ENCODE peak calls at places on chromosomes 4 and X, in seven cellular contexts. T is sigmoid colon, Z is left ventricle myocardium inferior, O is upper lobe of right lung, E is heart left ventricle, I is HL-60, J is GM23338. F is an unnamed sample.

GRCh38 chr4:34422472-34422871 is 1821.8 kb downstream of the ARAP2 start:
- DNase-seq in Z (no peak), O (no peak), T (no peak), E (no peak), J (peak; percentile 4), I (no peak), F (no peak)

GRCh38 chrX:129642641-129643040 is 12.1 kb downstream of the APLN start:
- DNase-seq in Z (no peak), I (no peak), T (no peak), E (no peak), J (no peak), O (no peak), F (no peak)

GRCh38 chr4:31235961-31236360 is 515.8 kb downstream of the PCDH7 start:
- DNase-seq in T (no peak), Z (no peak), J (no peak), O (no peak), E (no peak), I (no peak), F (no peak)

GRCh38 chr4:121144021-121144420 is 20.1 kb downstream of the TNIP3 start:
- DNase-seq in Z (no peak), E (no peak), O (no peak), T (no peak), I (no peak), J (no peak), F (no peak)

GRCh38 chr4:84971319-84971932 is 4.9 kb upstream of the WDFY3 start:
- DNase-seq in I (peak; percentile 28), Z (no peak), J (peak; percentile 74), T (no peak), E (no peak), O (no peak), F (no peak)

GRCh38 chr4:79597266-79597665 is 189.2 kb upstream of the GK2 start:
- DNase-seq in J (no peak), E (no peak), O (no peak), T (no peak), I (no peak), Z (no peak), F (no peak)

GRCh38 chr4:184755278-184755677 is 21.4 kb upstream of the CENPU start:
- DNase-seq in Z (no peak), T (no peak), I (no peak), E (peak; percentile 50), J (no peak), O (no peak), F (no peak)

GRCh38 chr4:110009526-110009925 is 96.8 kb downstream of the EGF start:
- DNase-seq in J (no peak), E (no peak), I (no peak), Z (no peak), T (no peak), O (no peak), F (no peak)

GRCh38 chrX:47497274-47497673 is 14.3 kb upstream of the ZNF41 start:
- DNase-seq in Z (no peak), O (no peak), I (no peak), T (no peak), E (no peak), J (no peak), F (no peak)

GRCh38 chr4:76883147-76883546 is 14.8 kb downstream of the SOWAHB start:
- DNase-seq in E (no peak), O (no peak), T (no peak), J (no peak), I (no peak), Z (no peak), F (no peak)

GRCh38 chr4:176545886-176546285 is 226.1 kb downstream of the SPCS3 start:
- DNase-seq in T (no peak), I (no peak), O (no peak), Z (no peak), E (no peak), J (no peak), F (no peak)

GRCh38 chrX:40651620-40652223 is 4.4 kb upstream of the CXorf38 start:
- DNase-seq in Z (peak; percentile 18), J (peak; percentile 63), E (peak; percentile 70), T (peak; percentile 81), O (no peak), I (no peak), F (no peak)

GRCh38 chr4:173138636-173139035 is 30.0 kb upstream of the GALNT7 start:
- DNase-seq in J (no peak), O (no peak), T (no peak), E (no peak), Z (no peak), I (no peak), F (no peak)

GRCh38 chrX:23483396-23483795 is 148.7 kb downstream of the PTCHD1 start:
- DNase-seq in O (no peak), T (no peak), J (no peak), E (no peak), Z (no peak), I (no peak), F (no peak)

GRCh38 chrX:19888419-19888879 is 1.0 kb upstream of the SH3KBP1 start:
- DNase-seq in J (peak; percentile 75), I (no peak), E (no peak), T (no peak), Z (no peak), O (no peak), F (no peak)

GRCh38 chr4:77172336-77172735 is 15.3 kb downstream of the CCNG2 start:
- DNase-seq in O (no peak), Z (no peak), E (no peak), T (no peak), I (no peak), J (no peak), F (no peak)

GRCh38 chr4:8019396-8020365 is 80.0 kb upstream of the AFAP1 start:
- DNase-seq in I (no peak), E (no peak), Z (no peak), J (no peak), T (no peak), O (peak; percentile 79), F (peak; percentile 79)

GRCh38 chrX:144214651-144215050 is 330.8 kb downstream of the UBE2NL start:
- DNase-seq in T (no peak), I (no peak), O (no peak), Z (no peak), J (no peak), E (no peak), F (no peak)

DNA sequence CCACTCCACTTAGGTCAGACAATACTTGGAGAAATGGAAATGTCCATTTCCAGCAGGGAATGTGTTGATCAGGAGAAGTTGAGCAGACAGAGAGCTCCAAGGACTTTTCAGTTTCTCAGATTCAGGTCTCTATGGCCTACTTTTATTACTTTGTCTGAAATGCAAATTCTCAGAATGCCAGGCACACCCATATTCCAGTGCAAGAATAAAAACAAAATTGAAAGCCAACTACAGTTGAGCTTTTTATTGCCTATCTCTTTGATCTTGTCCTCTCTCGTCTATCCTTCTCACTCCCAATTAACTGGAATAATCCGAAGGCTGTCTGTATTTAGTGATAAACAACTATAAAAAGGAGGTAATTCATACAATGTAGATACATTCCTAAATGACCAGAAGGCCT is 72.2 kb downstream of the HPGD start:
- DNase-seq in Z (no peak), E (no peak), O (no peak), I (no peak), T (no peak), J (no peak), F (no peak)
- H3K27ac ChIP-seq in Z (no peak overlapping the region), E (no peak overlapping the region), O (no peak overlapping the region), I (no peak overlapping the region), T (peak overlapping the region; percentile 74), J (no peak overlapping the region), F (no peak overlapping the region)

GRCh38 chr4:126748736-126749135 is 884.0 kb upstream of the INTU start:
- DNase-seq in E (no peak), Z (no peak), I (no peak), J (no peak), T (no peak), O (no peak), F (no peak)
- H3K27ac ChIP-seq in E (no peak overlapping the region), Z (no peak overlapping the region), I (no peak overlapping the region), J (no peak overlapping the region), T (no peak overlapping the region), O (no peak overlapping the region), F (no peak overlapping the region)

DNA sequence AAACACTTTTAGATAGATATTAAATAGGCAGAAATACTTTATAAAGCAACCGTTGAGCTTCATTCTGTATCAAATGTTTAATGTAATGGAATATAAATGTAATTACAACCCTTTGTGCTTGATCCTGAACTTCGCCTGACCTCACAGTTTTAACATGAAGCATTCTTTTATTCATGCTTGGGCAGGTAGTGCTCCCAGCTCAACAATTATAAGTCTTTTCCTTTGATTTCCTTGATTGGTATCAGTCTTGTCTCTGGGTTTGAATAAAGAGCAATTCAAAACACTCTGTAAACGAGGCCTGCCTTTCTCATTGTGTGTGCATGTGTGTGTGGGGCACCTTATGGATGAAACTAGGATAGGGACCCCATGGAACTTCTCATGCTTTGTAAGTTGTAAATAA is 6.8 kb downstream of the METAP1 start:
- DNase-seq in T (no peak), E (no peak), J (no peak), Z (no peak), O (no peak), I (no peak), F (no peak)
- H3K27ac ChIP-seq in T (peak overlapping the region; percentile 1), E (no peak overlapping the region), J (peak overlapping the region; percentile 43), Z (peak overlapping the region; percentile 27), O (no peak overlapping the region), I (no peak overlapping the region), F (no peak overlapping the region)

GRCh38 chrX:107710617-107711391 is 64.8 kb downstream of the TSC22D3 start:
- DNase-seq in J (peak; percentile 76), I (peak; percentile 70), Z (no peak), O (no peak), E (no peak), T (peak; percentile 70), F (no peak)

GRCh38 chrX:107712231-107713204 is 63.1 kb downstream of the TSC22D3 start:
- DNase-seq in T (peak; percentile 76), J (no peak), I (no peak), Z (no peak), O (no peak), E (no peak), F (no peak)

GRCh38 chrX:107713205-107714195 is 62.1 kb downstream of the TSC22D3 start:
- DNase-seq in Z (no peak), O (no peak), J (no peak), E (no peak), I (no peak), T (peak; percentile 69), F (no peak)

GRCh38 chrX:107709266-107709795 is 66.3 kb downstream of the TSC22D3 start:
- DNase-seq in I (no peak), T (peak; percentile 2), E (no peak), J (no peak), Z (no peak), O (no peak), F (no peak)

GRCh38 chrX:107711521-107712041 is 64.0 kb downstream of the TSC22D3 start:
- DNase-seq in Z (no peak), T (peak; percentile 66), E (no peak), O (no peak), J (no peak), I (no peak), F (no peak)
- H3K27ac ChIP-seq in Z (peak overlapping the region; percentile 94), T (peak overlapping the region; percentile 98), E (peak overlapping the region; percentile 74), O (peak overlapping the region; percentile 98), J (no peak overlapping the region), I (peak overlapping the region; percentile 97), F (peak overlapping the region; percentile 98)